ENCODE peak calls at places on chromosome X, in eight cellular contexts. N, A, D, T, W, F, X and J are unnamed samples.

GRCh38 chrX:18415386-18415785 is 10.0 kb upstream of the CDKL5 start:
- DNase-seq in N (no peak), A (peak), D (no peak), T (no peak), W (no peak), F (no peak), X (peak), J (no peak)

GRCh38 chrX:120309873-120310730 is 1.2 kb downstream of the TMEM255A start:
- DNase-seq in N (no peak), A (peak), D (no peak), T (no peak), W (no peak), F (no peak), X (peak), J (no peak)

GRCh38 chrX:11386001-11386523 is 92.8 kb downstream of the AMELX start:
- DNase-seq in N (peak), A (peak), D (peak), T (no peak), W (no peak), F (peak), X (peak), J (no peak)

GRCh38 chrX:74461384-74461783 is 40.1 kb downstream of the SLC16A2 start:
- DNase-seq in N (no peak), A (peak), D (no peak), T (no peak), W (no peak), F (no peak), X (peak), J (no peak)

GRCh38 chrX:43970528-43970927 is 2.7 kb downstream of the NDP start:
- DNase-seq in N (peak), A (no peak), D (no peak), T (no peak), W (no peak), F (no peak), X (peak), J (no peak)

GRCh38 chrX:63581906-63582305 is 203.1 kb downstream of the ARHGEF9 start:
- DNase-seq in N (no peak), A (no peak), D (no peak), T (no peak), W (no peak), F (no peak), X (no peak), J (no peak)

GRCh38 chrX:11197671-11198070 is 86.5 kb downstream of the HCCS start:
- DNase-seq in N (no peak), A (no peak), D (no peak), T (no peak), W (no peak), F (no peak), X (no peak), J (no peak)

GRCh38 chrX:53294024-53294648 is 12.8 kb upstream of the IQSEC2 start:
- DNase-seq in N (no peak), A (peak), D (no peak), T (no peak), W (peak), F (no peak), X (peak), J (no peak)

GRCh38 chrX:9383655-9384054 is 81.2 kb upstream of the TBL1X start:
- DNase-seq in N (no peak), A (no peak), D (no peak), T (no peak), W (no peak), F (no peak), X (no peak), J (no peak)

GRCh38 chrX:107738768-107739167 is 36.8 kb downstream of the TSC22D3 start:
- DNase-seq in N (no peak), A (no peak), D (no peak), T (no peak), W (no peak), F (no peak), X (no peak), J (no peak)

GRCh38 chrX:115525486-115525885 is 35.5 kb upstream of the PLS3 start:
- DNase-seq in N (no peak), A (no peak), D (no peak), T (no peak), W (no peak), F (no peak), X (no peak), J (no peak)

GRCh38 chrX:38636949-38637819 is 75.8 kb downstream of the TSPAN7 start:
- DNase-seq in N (no peak), A (peak), D (no peak), T (no peak), W (no peak), F (no peak), X (no peak), J (no peak)

GRCh38 chrX:133661962-133662839 is 246.9 kb upstream of the GPC4 start:
- DNase-seq in N (no peak), A (no peak), D (no peak), T (no peak), W (no peak), F (no peak), X (peak), J (no peak)

GRCh38 chrX:120308558-120308957 is 2.7 kb downstream of the TMEM255A start:
- DNase-seq in N (no peak), A (no peak), D (no peak), T (no peak), W (peak), F (no peak), X (peak), J (no peak)

GRCh38 chrX:45428816-45429215 is 228.1 kb upstream of the DIPK2B start:
- DNase-seq in N (no peak), A (no peak), D (no peak), T (no peak), W (no peak), F (peak), X (no peak), J (no peak)

GRCh38 chrX:109218761-109219160 is 263.1 kb downstream of the GUCY2F start:
- DNase-seq in N (no peak), A (no peak), D (no peak), T (no peak), W (no peak), F (no peak), X (no peak), J (no peak)

GRCh38 chrX:31233941-31234496 is 162.2 kb upstream of the FTHL17 start:
- DNase-seq in N (no peak), A (no peak), D (no peak), T (no peak), W (peak), F (no peak), X (no peak), J (no peak)
- H3K4me3 ChIP-seq in N (no peak), A (no peak), D (no peak), T (no peak), W (no peak), F (no peak), X (no peak), J (no peak)

DNA sequence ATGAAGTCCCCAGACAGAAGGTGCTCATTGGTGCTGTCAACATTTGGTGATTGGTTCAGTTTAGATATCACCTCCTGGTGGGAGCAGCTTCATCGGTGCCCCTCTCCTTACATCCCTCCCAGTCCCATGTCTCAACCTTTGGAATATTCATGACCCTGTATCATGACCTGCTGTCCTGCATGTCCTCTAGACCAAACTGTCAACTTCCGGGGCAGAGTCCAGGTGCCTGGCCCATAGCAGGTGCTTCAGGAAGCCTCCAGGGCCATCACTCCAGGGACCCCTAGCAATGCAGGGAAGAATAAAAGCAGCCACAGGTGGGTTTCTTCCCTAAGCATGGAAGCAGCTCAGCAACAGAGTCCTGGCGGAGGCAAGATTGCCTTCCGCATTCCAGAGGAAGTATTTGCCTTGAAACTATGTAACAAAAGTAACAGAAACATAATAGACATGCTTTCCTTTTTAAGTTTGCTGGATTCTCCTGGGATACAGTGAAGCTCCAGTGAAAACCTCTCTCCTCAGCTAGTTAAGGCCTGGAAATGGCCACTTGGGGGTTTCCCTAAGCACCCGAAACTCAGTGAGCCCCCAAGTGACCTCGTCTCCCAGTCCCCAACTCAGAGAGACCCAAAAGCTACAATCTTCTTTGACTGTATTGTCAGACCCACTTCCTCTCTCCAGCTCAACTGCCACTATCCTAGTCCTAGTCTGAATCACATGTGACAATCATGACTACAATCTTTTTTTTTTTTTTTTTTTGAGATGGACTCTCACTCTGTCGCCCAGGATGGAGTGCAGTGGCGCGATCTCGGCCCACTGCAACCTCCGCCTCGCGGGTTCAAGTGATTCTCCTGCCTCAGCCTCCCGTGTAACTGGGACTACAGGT is 1.3 kb upstream of the ATP6AP1 start:
- DNase-seq in N (no peak), A (no peak), D (no peak), T (no peak), W (no peak), F (no peak), X (no peak), J (no peak)
- H3K4me3 ChIP-seq in N (no peak), A (no peak), D (no peak), T (no peak), W (no peak), F (no peak), X (no peak), J (no peak)

DNA sequence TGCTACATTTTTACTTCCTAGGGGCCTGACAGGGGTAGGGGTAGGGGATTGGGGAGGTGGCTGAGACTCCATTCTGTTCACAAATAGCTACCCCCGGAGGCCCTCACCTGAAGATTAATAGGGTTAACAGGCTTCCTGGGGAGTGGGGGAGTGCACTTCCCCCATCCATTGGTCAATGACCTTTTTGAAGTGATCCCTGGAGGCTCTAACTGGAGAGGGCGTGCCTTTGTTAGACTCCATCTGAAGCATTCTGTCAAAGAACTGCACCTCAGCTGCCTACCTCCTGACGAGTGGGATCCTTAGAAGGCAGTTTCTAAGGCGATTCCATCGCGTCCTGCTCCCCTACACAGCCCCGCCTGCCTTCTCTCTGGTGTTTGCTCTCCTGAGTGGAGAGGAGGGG is 10.0 kb upstream of the MTM1 start:
- DNase-seq in N (no peak), A (no peak), D (no peak), T (no peak), W (peak), F (no peak), X (no peak), J (no peak)
- H3K4me3 ChIP-seq in N (no peak), A (no peak), D (no peak), T (no peak), W (no peak), F (no peak), X (no peak), J (no peak)

GRCh38 chrX:110418220-110418856 is 59.7 kb downstream of the RTL9 start:
- DNase-seq in N (peak), A (peak), D (no peak), T (no peak), W (peak), F (peak), X (peak), J (no peak)
- H3K4me3 ChIP-seq in N (peak), A (no peak), D (no peak), T (no peak), W (no peak), F (no peak), X (peak), J (peak)

GRCh38 chrX:989959-990510 is 222.4 kb downstream of the CRLF2 start:
- DNase-seq in N (peak), A (peak), D (peak), T (peak), W (no peak), F (peak), X (peak), J (peak)
- H3K4me3 ChIP-seq in N (peak), A (peak), D (no peak), T (peak), W (no peak), F (no peak), X (peak), J (peak)

GRCh38 chrX:65671966-65672365 is 4.5 kb downstream of the MSN start:
- DNase-seq in N (no peak), A (peak), D (no peak), T (no peak), W (no peak), F (no peak), X (no peak), J (no peak)

GRCh38 chrX:65673857-65674350 is 6.5 kb downstream of the MSN start:
- DNase-seq in N (no peak), A (no peak), D (no peak), T (no peak), W (no peak), F (peak), X (no peak), J (no peak)

GRCh38 chrX:65674351-65674893 is 7.0 kb downstream of the MSN start:
- DNase-seq in N (no peak), A (no peak), D (no peak), T (no peak), W (no peak), F (no peak), X (no peak), J (no peak)

GRCh38 chrX:65668362-65669310 is 1.2 kb downstream of the MSN start:
- DNase-seq in N (peak), A (peak), D (peak), T (peak), W (peak), F (peak), X (peak), J (no peak)

DNA sequence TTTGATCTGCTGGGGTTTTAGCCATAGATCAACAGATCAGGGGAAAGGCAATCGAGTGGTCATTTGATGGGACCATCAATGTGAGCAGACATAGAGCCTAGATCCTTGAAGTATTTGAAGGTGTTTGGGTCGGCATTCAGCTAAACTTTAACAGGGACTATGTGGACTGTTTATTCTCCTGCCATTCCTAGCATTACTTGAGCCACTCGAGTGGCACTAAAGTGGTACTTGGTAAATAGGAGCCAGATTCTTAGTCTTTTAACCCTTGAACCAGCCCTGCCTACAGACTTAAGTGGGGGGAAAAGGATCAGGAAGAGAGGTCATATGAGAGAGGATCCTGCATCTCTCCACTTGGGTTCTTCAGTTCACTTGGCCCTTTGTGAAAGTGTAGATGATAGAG is 3.8 kb downstream of the MSN start:
- DNase-seq in N (no peak), A (no peak), D (no peak), T (no peak), W (no peak), F (no peak), X (no peak), J (no peak)
- H3K4me3 ChIP-seq in N (no peak), A (no peak), D (no peak), T (no peak), W (no peak), F (no peak), X (peak), J (no peak)

GRCh38 chrX:49237060-49237459 is 1.8 kb downstream of the CCDC22 start:
- DNase-seq in N (no peak), A (no peak), D (no peak), T (no peak), W (no peak), F (no peak), X (no peak), J (no peak)
- H3K4me3 ChIP-seq in N (no peak), A (no peak), D (no peak), T (no peak), W (no peak), F (no peak), X (no peak), J (no peak)

GRCh38 chrX:25006586-25007058 is 9.1 kb downstream of the ARX start:
- DNase-seq in N (no peak), A (no peak), D (no peak), T (no peak), W (peak), F (no peak), X (no peak), J (no peak)

GRCh38 chrX:25004485-25005032 is 11.2 kb downstream of the ARX start:
- DNase-seq in N (no peak), A (no peak), D (no peak), T (no peak), W (peak), F (no peak), X (peak), J (no peak)

GRCh38 chrX:25004040-25004439 is 11.7 kb downstream of the ARX start:
- DNase-seq in N (no peak), A (no peak), D (no peak), T (no peak), W (peak), F (no peak), X (no peak), J (no peak)

GRCh38 chrX:25005034-25005381 is 10.8 kb downstream of the ARX start:
- DNase-seq in N (no peak), A (no peak), D (no peak), T (no peak), W (peak), F (no peak), X (no peak), J (no peak)

DNA sequence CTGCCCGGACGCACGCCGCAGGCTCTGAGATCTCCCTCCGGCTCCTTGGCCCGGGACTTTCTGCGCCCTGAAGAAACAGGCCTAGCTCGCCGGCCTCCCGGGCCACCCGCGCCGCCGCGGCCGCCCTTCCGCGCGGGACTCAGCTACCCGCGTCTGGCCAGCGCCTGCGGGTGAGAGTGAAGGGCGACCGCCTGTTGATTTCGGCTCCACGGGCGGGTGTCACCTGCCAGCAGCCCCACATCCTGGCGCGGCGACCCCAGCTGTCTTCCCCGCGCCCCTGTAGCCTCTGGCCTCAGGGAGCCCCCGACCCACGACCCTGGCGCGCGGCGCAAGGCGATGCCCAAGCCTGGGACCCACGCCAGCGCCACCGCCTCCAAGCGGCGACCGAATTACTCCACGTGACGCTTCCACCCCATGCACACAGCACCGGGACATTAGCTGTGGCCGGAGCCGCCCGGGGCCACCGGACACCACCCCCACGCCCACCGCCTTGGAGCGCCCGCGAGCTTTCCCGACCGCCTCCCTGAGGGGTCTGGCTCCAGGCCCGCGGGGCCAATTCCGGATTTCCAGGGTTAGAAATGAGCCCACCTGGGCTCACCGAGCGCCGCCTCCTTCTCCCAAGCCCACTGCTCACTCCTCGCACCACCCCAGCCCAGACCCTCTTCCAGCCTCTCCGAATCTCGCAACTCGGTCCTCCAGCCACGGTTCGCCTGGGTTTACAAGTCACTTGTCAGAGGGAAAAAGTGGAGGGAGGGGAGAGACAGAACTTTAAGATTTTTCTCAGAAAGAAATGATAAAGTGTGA is 10.2 kb downstream of the ARX start:
- DNase-seq in N (no peak), A (no peak), D (no peak), T (no peak), W (peak), F (no peak), X (no peak), J (no peak)
- H3K4me3 ChIP-seq in N (peak), A (no peak), D (no peak), T (no peak), W (peak), F (peak), X (peak), J (no peak)